ENCODE peak calls at places on chromosome X, in nine cellular contexts. One of them, this sample, is unnamed.
A peak's percentile ranks its signal among the peaks of the same experiment; 100 is the strongest.

GRCh38 chrX:110383414-110383813 is 24.8 kb downstream of the RTL9 start:
- DNase-seq in CD8-positive, alpha-beta T cell: no peak
- DNase-seq in Right ventricle myocardium superior: no peak
- DNase-seq in AG20443: peak; percentile 44
- DNase-seq in lower lobe of right lung: no peak
- DNase-seq in activated naive CD8-positive, alpha-beta T cell treated with anti-CD3 and anti-CD28 coated beads, Interleukin-2, amount 50 U/mL, for 16 hours: no peak
- DNase-seq in stimulated activated CD8-positive, alpha-beta memory T cell treated with anti-CD3 and anti-CD28 coated beads, Interleukin-15, amount 100 ng/mL, for 4 hours: no peak
- DNase-seq in HCT116: no peak
- DNase-seq in GM04503: peak; percentile 59
- DNase-seq in this sample: peak; percentile 33

GRCh38 chrX:74450803-74451449 is 29.6 kb downstream of the SLC16A2 start:
- DNase-seq in CD8-positive, alpha-beta T cell: no peak
- DNase-seq in Right ventricle myocardium superior: no peak
- DNase-seq in AG20443: peak; percentile 73
- DNase-seq in lower lobe of right lung: no peak
- DNase-seq in activated naive CD8-positive, alpha-beta T cell treated with anti-CD3 and anti-CD28 coated beads, Interleukin-2, amount 50 U/mL, for 16 hours: no peak
- DNase-seq in stimulated activated CD8-positive, alpha-beta memory T cell treated with anti-CD3 and anti-CD28 coated beads, Interleukin-15, amount 100 ng/mL, for 4 hours: no peak
- DNase-seq in HCT116: peak; percentile 10
- DNase-seq in GM04503: peak; percentile 87
- DNase-seq in this sample: peak; percentile 83

GRCh38 chrX:39158801-39159657 is 357.8 kb downstream of the MID1IP1 start:
- DNase-seq in CD8-positive, alpha-beta T cell: no peak
- DNase-seq in Right ventricle myocardium superior: no peak
- DNase-seq in AG20443: peak; percentile 14
- DNase-seq in lower lobe of right lung: peak; percentile 56
- DNase-seq in activated naive CD8-positive, alpha-beta T cell treated with anti-CD3 and anti-CD28 coated beads, Interleukin-2, amount 50 U/mL, for 16 hours: no peak
- DNase-seq in stimulated activated CD8-positive, alpha-beta memory T cell treated with anti-CD3 and anti-CD28 coated beads, Interleukin-15, amount 100 ng/mL, for 4 hours: no peak
- DNase-seq in HCT116: no peak
- DNase-seq in GM04503: no peak
- DNase-seq in this sample: no peak

GRCh38 chrX:149962859-149963757 is 24.8 kb upstream of the EOLA2 start:
- DNase-seq in CD8-positive, alpha-beta T cell: no peak
- DNase-seq in Right ventricle myocardium superior: no peak
- DNase-seq in AG20443: peak; percentile 70
- DNase-seq in lower lobe of right lung: no peak
- DNase-seq in activated naive CD8-positive, alpha-beta T cell treated with anti-CD3 and anti-CD28 coated beads, Interleukin-2, amount 50 U/mL, for 16 hours: no peak
- DNase-seq in stimulated activated CD8-positive, alpha-beta memory T cell treated with anti-CD3 and anti-CD28 coated beads, Interleukin-15, amount 100 ng/mL, for 4 hours: no peak
- DNase-seq in HCT116: peak; percentile 45
- DNase-seq in GM04503: no peak
- DNase-seq in this sample: no peak

GRCh38 chrX:47222776-47223350 is 4.4 kb downstream of the CDK16 start:
- DNase-seq in CD8-positive, alpha-beta T cell: no peak
- DNase-seq in Right ventricle myocardium superior: no peak
- DNase-seq in AG20443: no peak
- DNase-seq in lower lobe of right lung: no peak
- DNase-seq in activated naive CD8-positive, alpha-beta T cell treated with anti-CD3 and anti-CD28 coated beads, Interleukin-2, amount 50 U/mL, for 16 hours: no peak
- DNase-seq in stimulated activated CD8-positive, alpha-beta memory T cell treated with anti-CD3 and anti-CD28 coated beads, Interleukin-15, amount 100 ng/mL, for 4 hours: no peak
- DNase-seq in HCT116: no peak
- DNase-seq in GM04503: no peak
- DNase-seq in this sample: no peak

GRCh38 chrX:7362111-7362510 is 214.2 kb upstream of the PUDP start:
- DNase-seq in CD8-positive, alpha-beta T cell: no peak
- DNase-seq in Right ventricle myocardium superior: no peak
- DNase-seq in AG20443: no peak
- DNase-seq in lower lobe of right lung: no peak
- DNase-seq in activated naive CD8-positive, alpha-beta T cell treated with anti-CD3 and anti-CD28 coated beads, Interleukin-2, amount 50 U/mL, for 16 hours: no peak
- DNase-seq in stimulated activated CD8-positive, alpha-beta memory T cell treated with anti-CD3 and anti-CD28 coated beads, Interleukin-15, amount 100 ng/mL, for 4 hours: no peak
- DNase-seq in HCT116: no peak
- DNase-seq in GM04503: no peak
- DNase-seq in this sample: no peak

GRCh38 chrX:101117701-101118100 is 19.7 kb downstream of the CENPI start:
- DNase-seq in CD8-positive, alpha-beta T cell: no peak
- DNase-seq in Right ventricle myocardium superior: no peak
- DNase-seq in AG20443: peak; percentile 3
- DNase-seq in lower lobe of right lung: no peak
- DNase-seq in activated naive CD8-positive, alpha-beta T cell treated with anti-CD3 and anti-CD28 coated beads, Interleukin-2, amount 50 U/mL, for 16 hours: no peak
- DNase-seq in stimulated activated CD8-positive, alpha-beta memory T cell treated with anti-CD3 and anti-CD28 coated beads, Interleukin-15, amount 100 ng/mL, for 4 hours: no peak
- DNase-seq in HCT116: no peak
- DNase-seq in GM04503: no peak
- DNase-seq in this sample: no peak

GRCh38 chrX:149392896-149393295 is 112.2 kb downstream of the IDS start:
- DNase-seq in CD8-positive, alpha-beta T cell: no peak
- DNase-seq in Right ventricle myocardium superior: no peak
- DNase-seq in AG20443: no peak
- DNase-seq in lower lobe of right lung: no peak
- DNase-seq in activated naive CD8-positive, alpha-beta T cell treated with anti-CD3 and anti-CD28 coated beads, Interleukin-2, amount 50 U/mL, for 16 hours: no peak
- DNase-seq in stimulated activated CD8-positive, alpha-beta memory T cell treated with anti-CD3 and anti-CD28 coated beads, Interleukin-15, amount 100 ng/mL, for 4 hours: no peak
- DNase-seq in HCT116: no peak
- DNase-seq in GM04503: no peak
- DNase-seq in this sample: no peak

GRCh38 chrX:65690057-65690855 is 22.8 kb downstream of the MSN start:
- DNase-seq in CD8-positive, alpha-beta T cell: no peak
- DNase-seq in Right ventricle myocardium superior: no peak
- DNase-seq in AG20443: peak; percentile 63
- DNase-seq in lower lobe of right lung: no peak
- DNase-seq in activated naive CD8-positive, alpha-beta T cell treated with anti-CD3 and anti-CD28 coated beads, Interleukin-2, amount 50 U/mL, for 16 hours: no peak
- DNase-seq in stimulated activated CD8-positive, alpha-beta memory T cell treated with anti-CD3 and anti-CD28 coated beads, Interleukin-15, amount 100 ng/mL, for 4 hours: no peak
- DNase-seq in HCT116: no peak
- DNase-seq in GM04503: no peak
- DNase-seq in this sample: no peak

GRCh38 chrX:151228935-151229334 is 52.6 kb downstream of the GPR50 start:
- DNase-seq in CD8-positive, alpha-beta T cell: no peak
- DNase-seq in Right ventricle myocardium superior: no peak
- DNase-seq in AG20443: no peak
- DNase-seq in lower lobe of right lung: no peak
- DNase-seq in activated naive CD8-positive, alpha-beta T cell treated with anti-CD3 and anti-CD28 coated beads, Interleukin-2, amount 50 U/mL, for 16 hours: no peak
- DNase-seq in stimulated activated CD8-positive, alpha-beta memory T cell treated with anti-CD3 and anti-CD28 coated beads, Interleukin-15, amount 100 ng/mL, for 4 hours: no peak
- DNase-seq in HCT116: no peak
- DNase-seq in GM04503: no peak
- DNase-seq in this sample: no peak

This sample was measured in HS-5.